ENCODE peak calls at places on chromosomes 1 and 21, in eight cellular contexts. One of them, this sample, is unnamed.

GRCh38 chr1:215321802-215322201 is 239.3 kb downstream of the KCNK2 start:
- DNase-seq in stomach: no peak
- DNase-seq in NB4: no peak
- DNase-seq in neural crest cell: no peak
- DNase-seq in cardiac muscle cell: no peak
- DNase-seq in GM10248: no peak
- DNase-seq in AG09309: no peak
- DNase-seq in B cell: no peak
- DNase-seq in this sample: no peak

GRCh38 chr1:15808955-15809354 is 1.5 kb upstream of the UQCRHL start:
- DNase-seq in stomach: no peak
- DNase-seq in NB4: no peak
- DNase-seq in neural crest cell: no peak
- DNase-seq in cardiac muscle cell: no peak
- DNase-seq in GM10248: no peak
- DNase-seq in AG09309: no peak
- DNase-seq in B cell: no peak
- DNase-seq in this sample: no peak

GRCh38 chr1:44519035-44519676 is 114.1 kb downstream of the RNF220 start:
- DNase-seq in stomach: no peak
- DNase-seq in NB4: peak
- DNase-seq in neural crest cell: no peak
- DNase-seq in cardiac muscle cell: no peak
- DNase-seq in GM10248: no peak
- DNase-seq in AG09309: no peak
- DNase-seq in B cell: no peak
- DNase-seq in this sample: no peak

GRCh38 chr1:65939636-65940035 is 146.9 kb downstream of the PDE4B start:
- DNase-seq in stomach: no peak
- DNase-seq in NB4: peak
- DNase-seq in neural crest cell: no peak
- DNase-seq in cardiac muscle cell: peak
- DNase-seq in GM10248: no peak
- DNase-seq in AG09309: no peak
- DNase-seq in B cell: no peak
- DNase-seq in this sample: no peak

GRCh38 chr1:228059536-228060457 is 22.7 kb upstream of the ARF1 start:
- DNase-seq in stomach: peak
- DNase-seq in NB4: no peak
- DNase-seq in neural crest cell: peak
- DNase-seq in cardiac muscle cell: peak
- DNase-seq in GM10248: no peak
- DNase-seq in AG09309: no peak
- DNase-seq in B cell: peak
- DNase-seq in this sample: peak

GRCh38 chr1:5994713-5995621 is 2.7 kb upstream of the NPHP4 start:
- DNase-seq in stomach: no peak
- DNase-seq in NB4: no peak
- DNase-seq in neural crest cell: no peak
- DNase-seq in cardiac muscle cell: no peak
- DNase-seq in GM10248: peak
- DNase-seq in AG09309: no peak
- DNase-seq in B cell: peak
- DNase-seq in this sample: peak

GRCh38 chr1:192559115-192560006 is 16.2 kb upstream of the RGS1 start:
- DNase-seq in stomach: no peak
- DNase-seq in NB4: no peak
- DNase-seq in neural crest cell: no peak
- DNase-seq in cardiac muscle cell: peak
- DNase-seq in GM10248: no peak
- DNase-seq in AG09309: peak
- DNase-seq in B cell: no peak
- DNase-seq in this sample: no peak

GRCh38 chr1:162357681-162358266 is 18.9 kb downstream of the SPATA46 start:
- DNase-seq in stomach: no peak
- DNase-seq in NB4: peak
- DNase-seq in neural crest cell: no peak
- DNase-seq in cardiac muscle cell: peak
- DNase-seq in GM10248: peak
- DNase-seq in AG09309: peak
- DNase-seq in B cell: no peak
- DNase-seq in this sample: peak

GRCh38 chr1:31799196-31799894 is 16.5 kb downstream of the SPOCD1 start:
- DNase-seq in stomach: no peak
- DNase-seq in NB4: no peak
- DNase-seq in neural crest cell: no peak
- DNase-seq in cardiac muscle cell: no peak
- DNase-seq in GM10248: no peak
- DNase-seq in AG09309: no peak
- DNase-seq in B cell: no peak
- DNase-seq in this sample: no peak

GRCh38 chr1:31570906-31571305 is 5.4 kb upstream of the TINAGL1 start:
- DNase-seq in stomach: no peak
- DNase-seq in NB4: no peak
- DNase-seq in neural crest cell: no peak
- DNase-seq in cardiac muscle cell: no peak
- DNase-seq in GM10248: no peak
- DNase-seq in AG09309: no peak
- DNase-seq in B cell: no peak
- DNase-seq in this sample: no peak

GRCh38 chr21:44527156-44527982 is 12.6 kb downstream of the KRTAP10-1 start:
- DNase-seq in stomach: no peak
- DNase-seq in NB4: no peak
- DNase-seq in neural crest cell: no peak
- DNase-seq in cardiac muscle cell: no peak
- DNase-seq in GM10248: no peak
- DNase-seq in AG09309: no peak
- DNase-seq in B cell: no peak
- DNase-seq in this sample: no peak

GRCh38 chr1:222240536-222241181 is 307.2 kb downstream of the HHIPL2 start:
- DNase-seq in stomach: no peak
- DNase-seq in NB4: no peak
- DNase-seq in neural crest cell: no peak
- DNase-seq in cardiac muscle cell: peak
- DNase-seq in GM10248: no peak
- DNase-seq in AG09309: peak
- DNase-seq in B cell: no peak
- DNase-seq in this sample: no peak

GRCh38 chr1:171738921-171739320 is 2.9 kb downstream of the VAMP4 start:
- DNase-seq in stomach: no peak
- DNase-seq in NB4: no peak
- DNase-seq in neural crest cell: no peak
- DNase-seq in cardiac muscle cell: no peak
- DNase-seq in GM10248: no peak
- DNase-seq in AG09309: no peak
- DNase-seq in B cell: no peak
- DNase-seq in this sample: no peak

GRCh38 chr21:31387560-31388186 is 43.6 kb upstream of the TIAM1 start:
- DNase-seq in stomach: no peak
- DNase-seq in NB4: no peak
- DNase-seq in neural crest cell: no peak
- DNase-seq in cardiac muscle cell: no peak
- DNase-seq in GM10248: no peak
- DNase-seq in AG09309: no peak
- DNase-seq in B cell: no peak
- DNase-seq in this sample: no peak

GRCh38 chr1:9890224-9890731 is 19.8 kb downstream of the CTNNBIP1 start:
- DNase-seq in stomach: peak
- DNase-seq in NB4: no peak
- DNase-seq in neural crest cell: no peak
- DNase-seq in cardiac muscle cell: peak
- DNase-seq in GM10248: no peak
- DNase-seq in AG09309: peak
- DNase-seq in B cell: no peak
- DNase-seq in this sample: no peak

GRCh38 chr1:44406761-44407429 is 1.8 kb downstream of the RNF220 start:
- DNase-seq in stomach: no peak
- DNase-seq in NB4: no peak
- DNase-seq in neural crest cell: no peak
- DNase-seq in cardiac muscle cell: no peak
- DNase-seq in GM10248: peak
- DNase-seq in AG09309: no peak
- DNase-seq in B cell: peak
- DNase-seq in this sample: no peak

GRCh38 chr1:201740609-201741231 is 88.2 kb upstream of the IPO9 start:
- DNase-seq in stomach: no peak
- DNase-seq in NB4: peak
- DNase-seq in neural crest cell: no peak
- DNase-seq in cardiac muscle cell: peak
- DNase-seq in GM10248: no peak
- DNase-seq in AG09309: no peak
- DNase-seq in B cell: peak
- DNase-seq in this sample: no peak

GRCh38 chr1:201737350-201738060 is 91.5 kb upstream of the IPO9 start:
- DNase-seq in stomach: no peak
- DNase-seq in NB4: no peak
- DNase-seq in neural crest cell: no peak
- DNase-seq in cardiac muscle cell: peak
- DNase-seq in GM10248: no peak
- DNase-seq in AG09309: no peak
- DNase-seq in B cell: no peak
- DNase-seq in this sample: no peak

GRCh38 chr1:201739054-201739453 is 89.9 kb upstream of the IPO9 start:
- DNase-seq in stomach: no peak
- DNase-seq in NB4: no peak
- DNase-seq in neural crest cell: no peak
- DNase-seq in cardiac muscle cell: peak
- DNase-seq in GM10248: no peak
- DNase-seq in AG09309: no peak
- DNase-seq in B cell: no peak
- DNase-seq in this sample: no peak

GRCh38 chr1:201740086-201740541 is 88.8 kb upstream of the IPO9 start:
- DNase-seq in stomach: no peak
- DNase-seq in NB4: no peak
- DNase-seq in neural crest cell: no peak
- DNase-seq in cardiac muscle cell: no peak
- DNase-seq in GM10248: no peak
- DNase-seq in AG09309: no peak
- DNase-seq in B cell: peak
- DNase-seq in this sample: no peak

DNA sequence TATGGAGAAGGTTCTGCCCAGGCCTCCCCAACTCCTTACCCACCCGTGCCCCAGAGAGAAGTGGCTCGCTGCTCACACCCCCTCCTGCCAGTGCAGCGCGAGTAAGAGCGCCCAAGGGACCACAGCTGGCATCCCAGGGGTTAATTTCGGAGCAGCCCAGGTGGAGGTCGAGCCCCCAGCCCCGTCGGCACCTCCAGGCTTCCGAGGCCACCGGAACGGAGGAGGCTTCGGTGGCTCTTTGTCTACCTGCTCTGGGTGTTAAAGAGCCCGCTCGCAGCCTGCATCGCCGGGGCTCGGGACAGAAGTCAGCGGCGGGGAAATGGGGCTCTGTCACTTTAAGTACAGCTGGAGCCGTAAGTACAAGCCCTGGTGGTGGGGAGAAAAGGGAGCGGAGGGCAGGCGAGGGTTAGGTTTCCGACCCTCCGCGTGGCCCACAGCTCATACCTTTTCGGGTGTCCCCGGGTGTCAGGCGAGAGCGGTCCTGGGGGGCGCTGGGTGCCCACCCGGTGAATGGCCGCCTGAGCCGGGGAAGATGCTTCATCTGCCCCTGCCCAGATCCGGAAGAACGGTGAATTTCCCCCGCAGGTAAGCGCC is 89.4 kb upstream of the IPO9 start:
- DNase-seq in stomach: peak
- DNase-seq in NB4: peak
- DNase-seq in neural crest cell: peak
- DNase-seq in cardiac muscle cell: peak
- DNase-seq in GM10248: peak
- DNase-seq in AG09309: no peak
- DNase-seq in B cell: peak
- DNase-seq in this sample: peak
- TF ChIP-seq CTCF in stomach: no peak
- TF ChIP-seq CTCF in NB4: no peak
- TF ChIP-seq CTCF in neural crest cell: peak
- TF ChIP-seq CTCF in cardiac muscle cell: no peak
- TF ChIP-seq CTCF in GM10248: no peak
- TF ChIP-seq CTCF in AG09309: no peak
- TF ChIP-seq CTCF in B cell: no peak
- TF ChIP-seq CTCF in this sample: no peak

DNA sequence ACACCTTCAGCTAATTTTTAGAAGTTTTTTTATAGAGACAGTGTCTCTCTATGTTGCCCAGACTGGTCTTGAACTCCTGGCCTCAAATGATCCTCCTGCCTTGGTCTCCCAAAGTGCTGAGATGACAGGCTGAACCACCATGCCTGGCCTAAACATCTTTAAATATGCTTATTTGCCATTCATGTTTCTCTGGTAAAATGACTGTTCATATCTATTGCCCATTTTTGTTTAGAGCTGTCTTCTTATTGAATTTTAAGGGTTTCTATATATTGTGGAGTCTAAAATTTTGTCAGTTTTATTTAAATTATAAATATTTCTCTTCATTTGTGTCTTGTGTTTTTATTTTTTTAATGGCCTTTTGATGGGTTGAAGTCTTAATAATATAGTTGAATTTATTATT is 3.0 kb upstream of the PM20D1 start:
- DNase-seq in stomach: no peak
- DNase-seq in NB4: no peak
- DNase-seq in neural crest cell: no peak
- DNase-seq in cardiac muscle cell: no peak
- DNase-seq in GM10248: no peak
- DNase-seq in AG09309: no peak
- DNase-seq in B cell: no peak
- DNase-seq in this sample: no peak
- TF ChIP-seq CTCF in stomach: no peak
- TF ChIP-seq CTCF in NB4: no peak
- TF ChIP-seq CTCF in neural crest cell: no peak
- TF ChIP-seq CTCF in cardiac muscle cell: no peak
- TF ChIP-seq CTCF in GM10248: no peak
- TF ChIP-seq CTCF in AG09309: no peak
- TF ChIP-seq CTCF in B cell: no peak
- TF ChIP-seq CTCF in this sample: no peak

GRCh38 chr1:105909811-105910210 is 1146.7 kb upstream of the PRMT6 start:
- DNase-seq in stomach: no peak
- DNase-seq in NB4: peak
- DNase-seq in neural crest cell: no peak
- DNase-seq in cardiac muscle cell: no peak
- DNase-seq in GM10248: no peak
- DNase-seq in AG09309: no peak
- DNase-seq in B cell: no peak
- DNase-seq in this sample: no peak
- TF ChIP-seq CTCF in stomach: no peak
- TF ChIP-seq CTCF in NB4: peak
- TF ChIP-seq CTCF in neural crest cell: no peak
- TF ChIP-seq CTCF in cardiac muscle cell: no peak
- TF ChIP-seq CTCF in GM10248: no peak
- TF ChIP-seq CTCF in AG09309: no peak
- TF ChIP-seq CTCF in B cell: no peak
- TF ChIP-seq CTCF in this sample: no peak

DNA sequence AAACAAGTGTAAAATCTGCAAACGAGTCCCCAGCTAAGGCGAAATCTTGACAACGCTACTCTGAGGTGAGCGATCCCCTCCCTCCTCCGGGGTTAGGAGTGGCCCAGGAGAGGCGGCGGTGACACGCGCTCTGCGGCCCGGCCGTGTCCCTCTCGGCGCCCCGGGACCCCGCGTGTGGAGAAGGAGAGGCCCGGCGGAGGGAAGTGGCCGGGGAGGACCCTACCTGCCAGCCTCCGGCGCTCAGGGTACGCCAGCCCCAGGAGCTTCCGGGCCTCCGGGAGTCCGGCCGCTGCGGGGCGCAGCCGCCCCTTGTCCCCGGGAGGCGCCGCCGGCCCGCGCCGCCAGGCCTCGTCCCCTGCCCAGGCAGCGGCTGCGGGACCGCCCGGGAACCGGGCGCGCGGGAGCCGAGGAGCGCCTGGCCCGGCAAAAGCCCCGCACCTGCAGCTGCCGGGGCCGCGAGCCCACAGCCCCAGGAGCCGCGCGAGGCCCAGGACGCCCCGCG is 543 bp downstream of the ABCB10 start:
- DNase-seq in stomach: peak
- DNase-seq in NB4: peak
- DNase-seq in neural crest cell: peak
- DNase-seq in cardiac muscle cell: peak
- DNase-seq in GM10248: peak
- DNase-seq in AG09309: no peak
- DNase-seq in B cell: peak
- DNase-seq in this sample: peak
- TF ChIP-seq CTCF in stomach: no peak
- TF ChIP-seq CTCF in NB4: no peak
- TF ChIP-seq CTCF in neural crest cell: no peak
- TF ChIP-seq CTCF in cardiac muscle cell: peak
- TF ChIP-seq CTCF in GM10248: peak
- TF ChIP-seq CTCF in AG09309: no peak
- TF ChIP-seq CTCF in B cell: no peak
- TF ChIP-seq CTCF in this sample: peak

This sample was measured in GM13976.